ENCODE peak calls at places on chromosomes 11 and 22, in ten cellular contexts. G is stimulated activated CD8-positive, alpha-beta memory T cell treated with anti-CD3 and anti-CD28 coated beads, Interleukin-15, amount 100 ng/mL, for 4 hours; C is activated CD4-positive, alpha-beta T cell treated with anti-CD3 and anti-CD28 coated beads, Interleukin-2, amount 50 U/mL, for 1 hour; W is HTR-8/SVneo; T is stimulated activated CD4-positive, alpha-beta T cell treated with anti-CD3 and anti-CD28 coated beads, Interleukin-15, amount 100 ng/mL, for 1 hour; J is aorta; L is cardiac fibroblast; S is activated gamma-delta T cell; V is non-pigmented ciliary epithelial cell; Q is A549. B is an unnamed sample.

GRCh38 chr22:35739642-35740041 is 22.0 kb downstream of the APOL5 start:
- DNase-seq in G (no peak), C (no peak), W (no peak), T (no peak), J (no peak), L (peak), S (no peak), V (no peak), Q (peak), B (no peak)

GRCh38 chr11:108405706-108406105 is 61.6 kb downstream of the C11orf65 start:
- DNase-seq in G (no peak), C (no peak), W (no peak), T (no peak), J (no peak), L (peak), S (no peak), V (no peak), Q (no peak), B (peak)

GRCh38 chr11:61111060-61111435 is 8.8 kb downstream of the CD5 start:
- DNase-seq in G (no peak), C (no peak), W (no peak), T (no peak), J (no peak), L (no peak), S (no peak), V (no peak), Q (no peak), B (no peak)

GRCh38 chr22:19974935-19975706 is 33.5 kb upstream of the TXNRD2 start:
- DNase-seq in G (no peak), C (no peak), W (no peak), T (no peak), J (no peak), L (peak), S (no peak), V (no peak), Q (no peak), B (no peak)

GRCh38 chr11:30113326-30113873 is 96.6 kb upstream of the KCNA4 start:
- DNase-seq in G (no peak), C (no peak), W (no peak), T (no peak), J (no peak), L (no peak), S (no peak), V (no peak), Q (no peak), B (no peak)

GRCh38 chr11:19805827-19806226 is 93.2 kb downstream of the NAV2 start:
- DNase-seq in G (no peak), C (no peak), W (no peak), T (no peak), J (no peak), L (no peak), S (no peak), V (peak), Q (no peak), B (no peak)

GRCh38 chr11:103907548-103908455 is 128.6 kb upstream of the DDI1 start:
- DNase-seq in G (no peak), C (no peak), W (peak), T (no peak), J (no peak), L (peak), S (no peak), V (no peak), Q (no peak), B (no peak)

GRCh38 chr22:40844951-40845350 is 11.5 kb downstream of the ST13 start:
- DNase-seq in G (no peak), C (no peak), W (no peak), T (no peak), J (no peak), L (no peak), S (no peak), V (no peak), Q (no peak), B (no peak)

GRCh38 chr11:69327741-69328191 is 33.8 kb downstream of the MYEOV start:
- DNase-seq in G (no peak), C (no peak), W (no peak), T (no peak), J (no peak), L (no peak), S (no peak), V (no peak), Q (no peak), B (no peak)

GRCh38 chr22:47837703-47838102 is 1075.3 kb downstream of the TBC1D22A start:
- DNase-seq in G (no peak), C (no peak), W (no peak), T (no peak), J (no peak), L (peak), S (no peak), V (no peak), Q (peak), B (no peak)

GRCh38 chr11:29773656-29774264 is 243.1 kb downstream of the KCNA4 start:
- DNase-seq in G (no peak), C (no peak), W (no peak), T (no peak), J (no peak), L (peak), S (no peak), V (peak), Q (no peak), B (no peak)

GRCh38 chr11:69892986-69893555 is 73.9 kb upstream of the FGF3 start:
- DNase-seq in G (no peak), C (no peak), W (no peak), T (no peak), J (peak), L (no peak), S (no peak), V (no peak), Q (no peak), B (no peak)

GRCh38 chr22:20653012-20653794 is 120.7 kb upstream of the SERPIND1 start:
- DNase-seq in G (no peak), C (no peak), W (no peak), T (no peak), J (no peak), L (no peak), S (no peak), V (no peak), Q (no peak), B (no peak)

GRCh38 chr11:43832536-43832935 is 48.1 kb upstream of the ALKBH3 start:
- DNase-seq in G (no peak), C (no peak), W (no peak), T (no peak), J (no peak), L (no peak), S (no peak), V (no peak), Q (no peak), B (no peak)

GRCh38 chr11:18534230-18534629 is 7.5 kb upstream of the TSG101 start:
- DNase-seq in G (no peak), C (no peak), W (no peak), T (no peak), J (no peak), L (no peak), S (no peak), V (no peak), Q (no peak), B (no peak)

GRCh38 chr11:124174001-124174400 is 9.1 kb upstream of the OR10D3 start:
- DNase-seq in G (no peak), C (no peak), W (no peak), T (no peak), J (no peak), L (peak), S (no peak), V (peak), Q (peak), B (peak)

GRCh38 chr11:75562836-75563484 is 907 bp downstream of the SERPINH1 start:
- DNase-seq in G (no peak), C (no peak), W (peak), T (no peak), J (peak), L (peak), S (no peak), V (no peak), Q (peak), B (peak)

GRCh38 chr22:29580200-29580810 is 608 bp downstream of the NIPSNAP1 start:
- DNase-seq in G (no peak), C (no peak), W (no peak), T (no peak), J (no peak), L (no peak), S (no peak), V (no peak), Q (no peak), B (no peak)

GRCh38 chr11:28757725-28758515 is 649.7 kb downstream of the METTL15 start:
- DNase-seq in G (no peak), C (no peak), W (peak), T (no peak), J (no peak), L (peak), S (no peak), V (peak), Q (peak), B (peak)

GRCh38 chr11:14262271-14262846 is 96.6 kb downstream of the RRAS2 start:
- DNase-seq in G (no peak), C (no peak), W (no peak), T (no peak), J (no peak), L (no peak), S (no peak), V (no peak), Q (no peak), B (no peak)